ENCODE peak calls at places on chromosomes 7 and 10, in four cellular contexts. Z is fibroblast of lung, O is tibial nerve, F is foreskin keratinocyte. C is an unnamed sample.

GRCh38 chr7:2799253-2799652 is 44.9 kb downstream of the GNA12 start:
- DNase-seq in Z (no peak), O (no peak), F (no peak), C (no peak)

GRCh38 chr10:91536101-91536500 is 96.8 kb downstream of the PPP1R3C start:
- DNase-seq in O (peak; percentile 17), F (no peak), Z (peak; percentile 81), C (no peak)

GRCh38 chr7:101536232-101536631 is 92.9 kb downstream of the MYL10 start:
- DNase-seq in Z (no peak), O (no peak), F (no peak), C (no peak)

GRCh38 chr7:117250245-117250644 is 72.6 kb downstream of the WNT2 start:
- DNase-seq in Z (no peak), O (no peak), F (no peak), C (no peak)

GRCh38 chr7:93861325-93861949 is 29.1 kb downstream of the TFPI2 start:
- DNase-seq in F (no peak), Z (no peak), O (no peak), C (no peak)

GRCh38 chr7:17772581-17773288 is 167.6 kb downstream of the SNX13 start:
- DNase-seq in O (no peak), F (no peak), Z (peak; percentile 21), C (no peak)

GRCh38 chr10:130661419-130661818 is 525.2 kb downstream of the GLRX3 start:
- DNase-seq in F (no peak), O (no peak), Z (no peak), C (no peak)

GRCh38 chr7:24769014-24769830 is 12.0 kb upstream of the GSDME start:
- DNase-seq in F (no peak), O (no peak), Z (no peak), C (no peak)

GRCh38 chr10:103977204-103977603 is 10.3 kb downstream of the SLK start:
- DNase-seq in O (no peak), Z (no peak), F (no peak), C (peak; percentile 26)

GRCh38 chr10:60363187-60363586 is 26.5 kb downstream of the ANK3 start:
- DNase-seq in F (no peak), O (no peak), Z (no peak), C (no peak)

GRCh38 chr7:15317215-15317614 is 244.6 kb downstream of the AGMO start:
- DNase-seq in Z (no peak), O (no peak), F (no peak), C (no peak)

GRCh38 chr10:88996927-88997326 is 6.3 kb downstream of the FAS start:
- DNase-seq in O (no peak), F (no peak), Z (no peak), C (no peak)

GRCh38 chr10:121157998-121158397 is 306.8 kb downstream of the WDR11 start:
- DNase-seq in O (peak; percentile 74), F (peak; percentile 43), Z (no peak), C (peak; percentile 54)

GRCh38 chr7:53800746-53801145 is 741.4 kb upstream of the VSTM2A start:
- DNase-seq in Z (no peak), F (no peak), O (no peak), C (no peak)

GRCh38 chr7:12315049-12315448 is 88.6 kb downstream of the VWDE start:
- DNase-seq in F (no peak), O (no peak), Z (no peak), C (no peak)

GRCh38 chr7:135905858-135906257 is 71.3 kb downstream of the MTPN start:
- DNase-seq in Z (no peak), O (no peak), F (no peak), C (no peak)

GRCh38 chr7:27420702-27421101 is 178.1 kb downstream of the EVX1 start:
- DNase-seq in F (no peak), O (no peak), Z (no peak), C (no peak)

GRCh38 chr10:131163444-131163843 is 148.1 kb downstream of the TCERG1L start:
- DNase-seq in F (no peak), O (no peak), Z (no peak), C (no peak)

GRCh38 chr7:135971366-135971725 is 5.8 kb downstream of the MTPN start:
- DNase-seq in F (no peak), Z (no peak), O (no peak), C (no peak)

GRCh38 chr10:98272690-98273453 is 4.9 kb upstream of the LOXL4 start:
- DNase-seq in F (no peak), O (no peak), Z (no peak), C (no peak)

GRCh38 chr7:116984917-116985316 is 31.6 kb downstream of the ST7 start:
- DNase-seq in F (no peak), Z (peak; percentile 51), O (no peak), C (no peak)

GRCh38 chr7:3630081-3630480 is 329.0 kb downstream of the SDK1 start:
- DNase-seq in F (no peak), Z (no peak), O (no peak), C (no peak)

GRCh38 chr7:46554688-46555422 is 633.8 kb upstream of the IGFBP3 start:
- DNase-seq in F (peak; percentile 61), Z (peak; percentile 40), O (no peak), C (peak; percentile 75)

GRCh38 chr7:14457567-14458453 is 444.7 kb downstream of the DGKB start:
- DNase-seq in Z (peak; percentile 93), F (peak; percentile 60), O (peak; percentile 84), C (peak; percentile 60)

GRCh38 chr7:7967909-7968543 is 570 bp upstream of the GLCCI1 start:
- DNase-seq in F (no peak), O (no peak), Z (no peak), C (no peak)

GRCh38 chr7:124690840-124691239 is 74.8 kb downstream of the GPR37 start:
- DNase-seq in O (no peak), F (no peak), Z (no peak), C (no peak)

GRCh38 chr10:15718495-15719061 is 1.1 kb downstream of the ITGA8 start:
- DNase-seq in O (no peak), F (peak; percentile 0), Z (no peak), C (no peak)

GRCh38 chr10:7408003-7408493 is 2.8 kb downstream of the SFMBT2 start:
- DNase-seq in F (peak; percentile 52), Z (peak; percentile 71), O (no peak), C (no peak)

GRCh38 chr10:127486355-127486754 is 62.8 kb upstream of the NPS start:
- DNase-seq in O (no peak), F (no peak), Z (no peak), C (no peak)

GRCh38 chr10:30430544-30431298 is 3.3 kb upstream of the MAP3K8 start:
- DNase-seq in F (no peak), O (no peak), Z (no peak), C (no peak)

GRCh38 chr10:971150-971542 is 17.1 kb upstream of the GTPBP4 start:
- DNase-seq in Z (peak; percentile 52), F (no peak), O (peak; percentile 21), C (no peak)

C was measured in mammary epithelial cell.